ENCODE peak calls at places on chromosomes 1 and 21, in six cellular contexts. J is mesendoderm, N is H9, A is IMR-90, S is neuronal stem cell, M is H1. T is an unnamed sample.

GRCh38 chr1:217029311-217030157 is 306.3 kb upstream of the ESRRG start:
- DNase-seq in J (peak; percentile 5), N (no peak), A (peak; percentile 86), S (no peak), M (no peak), T (peak; percentile 50)

GRCh38 chr21:36551326-36551725 is 71.4 kb upstream of the CLDN14 start:
- DNase-seq in J (no peak), N (no peak), A (no peak), S (no peak), M (peak; percentile 41), T (no peak)

GRCh38 chr1:89897347-89898133 is 76.7 kb downstream of the LRRC8D start:
- DNase-seq in J (peak; percentile 23), N (no peak), A (no peak), S (no peak), M (no peak), T (no peak)

GRCh38 chr1:208880433-208881100 is 636.4 kb upstream of the PLXNA2 start:
- DNase-seq in J (no peak), N (no peak), A (no peak), S (no peak), M (no peak), T (no peak)

GRCh38 chr1:59997479-59997878 is 70.9 kb upstream of the CYP2J2 start:
- DNase-seq in J (peak; percentile 70), N (peak; percentile 41), A (no peak), S (no peak), M (peak; percentile 49), T (no peak)

GRCh38 chr1:16625497-16626408 is 12.4 kb upstream of the NBPF1 start:
- DNase-seq in J (no peak), N (peak; percentile 62), A (no peak), S (no peak), M (peak; percentile 72), T (no peak)

GRCh38 chr1:65149391-65149729 is 1.4 kb downstream of the AK4 start:
- DNase-seq in J (peak; percentile 52), N (peak; percentile 79), A (no peak), S (peak; percentile 24), M (no peak), T (peak; percentile 12)

GRCh38 chr1:25905680-25906643 is at the start of gene STMN1:
- DNase-seq in J (peak; percentile 99), N (peak; percentile 98), A (peak; percentile 89), S (peak; percentile 97), M (peak; percentile 93), T (peak; percentile 88)

GRCh38 chr1:182339684-182340083 is 51.9 kb downstream of the GLUL start:
- DNase-seq in J (no peak), N (no peak), A (no peak), S (no peak), M (no peak), T (no peak)

GRCh38 chr1:116345830-116346229 is 27.2 kb upstream of the ATP1A1 start:
- DNase-seq in J (peak; percentile 10), N (peak; percentile 44), A (no peak), S (peak; percentile 6), M (no peak), T (no peak)

GRCh38 chr1:79006564-79006963 is at the start of gene ADGRL4:
- DNase-seq in J (peak; percentile 58), N (peak; percentile 68), A (peak; percentile 50), S (peak; percentile 41), M (peak; percentile 75), T (peak; percentile 64)

GRCh38 chr21:33189845-33190244 is 39.9 kb upstream of the IFNAR2 start:
- DNase-seq in J (no peak), N (no peak), A (no peak), S (no peak), M (no peak), T (no peak)

GRCh38 chr1:41493117-41493536 is 8.6 kb upstream of the EDN2 start:
- DNase-seq in J (no peak), N (no peak), A (peak; percentile 95), S (no peak), M (no peak), T (peak; percentile 96)

GRCh38 chr1:37914719-37915483 is 32.0 kb downstream of the INPP5B start:
- DNase-seq in J (peak; percentile 22), N (no peak), A (no peak), S (no peak), M (no peak), T (no peak)

GRCh38 chr21:45019887-45020537 is 54.4 kb upstream of the ADARB1 start:
- DNase-seq in J (no peak), N (no peak), A (no peak), S (no peak), M (no peak), T (no peak)

GRCh38 chr1:231665046-231665445 is 38.5 kb downstream of the DISC1 start:
- DNase-seq in J (no peak), N (no peak), A (no peak), S (no peak), M (no peak), T (peak; percentile 66)
- H2BK15ac ChIP-seq in J (no peak overlapping the region), N (no peak overlapping the region), A (no peak overlapping the region), S (no peak overlapping the region), M (no peak overlapping the region), T (no peak overlapping the region)

DNA sequence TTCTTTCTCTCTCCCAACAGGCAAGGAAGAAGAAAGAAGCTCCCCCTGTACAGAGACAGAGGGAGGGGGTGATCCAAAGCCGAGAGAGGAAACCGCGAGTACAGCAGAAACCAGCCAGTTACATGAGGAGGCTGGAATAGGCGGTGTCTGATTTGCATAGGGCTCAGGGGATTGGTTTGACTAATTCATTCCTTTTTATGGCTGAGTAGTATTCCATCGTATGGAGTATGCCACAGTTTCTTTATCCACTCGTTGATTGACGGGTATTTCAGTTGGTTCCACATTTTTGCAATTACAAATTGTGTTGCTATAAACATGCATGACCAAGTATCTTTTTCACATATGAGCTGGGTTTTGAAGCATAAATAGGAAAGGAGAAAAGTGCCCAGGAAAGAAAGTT is 3.4 kb upstream of the GPX7 start:
- DNase-seq in J (no peak), N (no peak), A (no peak), S (no peak), M (no peak), T (no peak)
- H2BK15ac ChIP-seq in J (no peak overlapping the region), N (no peak overlapping the region), A (no peak overlapping the region), S (no peak overlapping the region), M (no peak overlapping the region), T (no peak overlapping the region)

GRCh38 chr1:21620461-21620860 is 48.7 kb downstream of the RAP1GAP start:
- DNase-seq in J (no peak), N (no peak), A (no peak), S (no peak), M (no peak), T (no peak)

GRCh38 chr1:21623411-21623961 is 45.7 kb downstream of the RAP1GAP start:
- DNase-seq in J (no peak), N (no peak), A (no peak), S (no peak), M (no peak), T (no peak)

GRCh38 chr1:21622466-21623315 is 46.5 kb downstream of the RAP1GAP start:
- DNase-seq in J (no peak), N (peak; percentile 59), A (no peak), S (peak; percentile 51), M (peak; percentile 81), T (no peak)

GRCh38 chr1:21621051-21621450 is 48.1 kb downstream of the RAP1GAP start:
- DNase-seq in J (no peak), N (no peak), A (no peak), S (no peak), M (no peak), T (no peak)

GRCh38 chr1:21621761-21622436 is 47.3 kb downstream of the RAP1GAP start:
- DNase-seq in J (no peak), N (no peak), A (no peak), S (no peak), M (no peak), T (no peak)
- H2BK15ac ChIP-seq in J (no peak overlapping the region), N (no peak overlapping the region), A (no peak overlapping the region), S (peak overlapping the region; percentile 46), M (no peak overlapping the region), T (peak overlapping the region; percentile 15)

GRCh38 chr1:46516140-46516539 is 26.5 kb downstream of the DMBX1 start:
- DNase-seq in J (no peak), N (no peak), A (no peak), S (no peak), M (no peak), T (no peak)

GRCh38 chr1:46516551-46516950 is 26.9 kb downstream of the DMBX1 start:
- DNase-seq in J (no peak), N (no peak), A (no peak), S (no peak), M (peak; percentile 46), T (no peak)

GRCh38 chr1:46517932-46518498 is 28.4 kb downstream of the DMBX1 start:
- DNase-seq in J (no peak), N (no peak), A (no peak), S (no peak), M (no peak), T (no peak)

GRCh38 chr1:46515576-46515975 is 25.9 kb downstream of the DMBX1 start:
- DNase-seq in J (no peak), N (no peak), A (no peak), S (no peak), M (no peak), T (no peak)

GRCh38 chr1:46517010-46517600 is 27.5 kb downstream of the DMBX1 start:
- DNase-seq in J (peak; percentile 86), N (peak; percentile 93), A (no peak), S (peak; percentile 54), M (peak; percentile 72), T (no peak)
- H2BK15ac ChIP-seq in J (no peak overlapping the region), N (no peak overlapping the region), A (no peak overlapping the region), S (no peak overlapping the region), M (peak overlapping the region; percentile 8), T (no peak overlapping the region)

T was measured in mesenchymal stem cell.